ENCODE peak calls at places on chromosomes 12 and 14, in ten cellular contexts. One of them, this sample, is unnamed.

GRCh38 chr14:47675489-47676300 is at the start of gene MDGA2:
- DNase-seq in esophagus squamous epithelium: no peak
- DNase-seq in NB4: no peak
- DNase-seq in RWPE2: no peak
- DNase-seq in neural progenitor cell: peak; percentile 85
- DNase-seq in GM12865: no peak
- DNase-seq in GM23338: peak; percentile 86
- DNase-seq in hepatocyte: peak; percentile 51
- DNase-seq in cardiac muscle cell: peak; percentile 71
- DNase-seq in lung: no peak
- DNase-seq in this sample: no peak

GRCh38 chr12:47378222-47378582 is 298.4 kb upstream of the AMIGO2 start:
- DNase-seq in cardiac muscle cell: no peak
- DNase-seq in lung: no peak
- DNase-seq in NB4: no peak
- DNase-seq in GM23338: no peak
- DNase-seq in hepatocyte: no peak
- DNase-seq in RWPE2: no peak
- DNase-seq in GM12865: no peak
- DNase-seq in esophagus squamous epithelium: no peak
- DNase-seq in neural progenitor cell: no peak
- DNase-seq in this sample: no peak

GRCh38 chr14:103273847-103274615 is 60.0 kb upstream of the EIF5 start:
- DNase-seq in NB4: no peak
- DNase-seq in hepatocyte: no peak
- DNase-seq in RWPE2: no peak
- DNase-seq in neural progenitor cell: no peak
- DNase-seq in cardiac muscle cell: no peak
- DNase-seq in esophagus squamous epithelium: no peak
- DNase-seq in GM12865: no peak
- DNase-seq in lung: no peak
- DNase-seq in GM23338: peak; percentile 39
- DNase-seq in this sample: no peak

GRCh38 chr12:98945864-98946263 is 300.8 kb downstream of the APAF1 start:
- DNase-seq in GM12865: no peak
- DNase-seq in NB4: no peak
- DNase-seq in cardiac muscle cell: no peak
- DNase-seq in hepatocyte: no peak
- DNase-seq in esophagus squamous epithelium: no peak
- DNase-seq in RWPE2: no peak
- DNase-seq in neural progenitor cell: no peak
- DNase-seq in lung: no peak
- DNase-seq in GM23338: no peak
- DNase-seq in this sample: no peak

GRCh38 chr12:19624401-19624930 is 185.2 kb downstream of the AEBP2 start:
- DNase-seq in neural progenitor cell: no peak
- DNase-seq in lung: no peak
- DNase-seq in RWPE2: no peak
- DNase-seq in GM23338: no peak
- DNase-seq in hepatocyte: peak; percentile 41
- DNase-seq in GM12865: no peak
- DNase-seq in cardiac muscle cell: no peak
- DNase-seq in esophagus squamous epithelium: no peak
- DNase-seq in NB4: no peak
- DNase-seq in this sample: no peak

GRCh38 chr12:4324366-4324765 is 3.4 kb downstream of the TIGAR start:
- DNase-seq in hepatocyte: no peak
- DNase-seq in esophagus squamous epithelium: no peak
- DNase-seq in neural progenitor cell: no peak
- DNase-seq in RWPE2: no peak
- DNase-seq in lung: no peak
- DNase-seq in GM12865: no peak
- DNase-seq in cardiac muscle cell: no peak
- DNase-seq in GM23338: no peak
- DNase-seq in NB4: no peak
- DNase-seq in this sample: no peak

GRCh38 chr14:67513631-67514108 is 19.4 kb upstream of the PLEKHH1 start:
- DNase-seq in cardiac muscle cell: no peak
- DNase-seq in NB4: no peak
- DNase-seq in GM23338: no peak
- DNase-seq in lung: no peak
- DNase-seq in RWPE2: no peak
- DNase-seq in neural progenitor cell: no peak
- DNase-seq in hepatocyte: peak; percentile 61
- DNase-seq in esophagus squamous epithelium: no peak
- DNase-seq in GM12865: no peak
- DNase-seq in this sample: no peak

GRCh38 chr14:71438684-71439083 is 493.5 kb upstream of the RGS6 start:
- DNase-seq in GM23338: no peak
- DNase-seq in neural progenitor cell: no peak
- DNase-seq in cardiac muscle cell: no peak
- DNase-seq in GM12865: no peak
- DNase-seq in esophagus squamous epithelium: no peak
- DNase-seq in lung: no peak
- DNase-seq in RWPE2: no peak
- DNase-seq in NB4: no peak
- DNase-seq in hepatocyte: no peak
- DNase-seq in this sample: no peak

GRCh38 chr14:37579250-37579649 is 15.8 kb downstream of the FOXA1 start:
- DNase-seq in lung: no peak
- DNase-seq in esophagus squamous epithelium: no peak
- DNase-seq in cardiac muscle cell: no peak
- DNase-seq in GM12865: no peak
- DNase-seq in GM23338: peak; percentile 45
- DNase-seq in hepatocyte: no peak
- DNase-seq in RWPE2: no peak
- DNase-seq in neural progenitor cell: peak; percentile 82
- DNase-seq in NB4: no peak
- DNase-seq in this sample: no peak

GRCh38 chr12:72574138-72574537 is 302.0 kb downstream of the TRHDE start:
- DNase-seq in lung: no peak
- DNase-seq in GM23338: no peak
- DNase-seq in RWPE2: no peak
- DNase-seq in hepatocyte: no peak
- DNase-seq in cardiac muscle cell: no peak
- DNase-seq in GM12865: no peak
- DNase-seq in neural progenitor cell: no peak
- DNase-seq in NB4: no peak
- DNase-seq in esophagus squamous epithelium: no peak
- DNase-seq in this sample: no peak

GRCh38 chr12:116529048-116529447 is 30.1 kb upstream of the MAP1LC3B2 start:
- DNase-seq in neural progenitor cell: no peak
- DNase-seq in GM23338: no peak
- DNase-seq in lung: no peak
- DNase-seq in esophagus squamous epithelium: no peak
- DNase-seq in RWPE2: no peak
- DNase-seq in NB4: no peak
- DNase-seq in cardiac muscle cell: no peak
- DNase-seq in GM12865: no peak
- DNase-seq in hepatocyte: peak; percentile 18
- DNase-seq in this sample: peak; percentile 82

DNA sequence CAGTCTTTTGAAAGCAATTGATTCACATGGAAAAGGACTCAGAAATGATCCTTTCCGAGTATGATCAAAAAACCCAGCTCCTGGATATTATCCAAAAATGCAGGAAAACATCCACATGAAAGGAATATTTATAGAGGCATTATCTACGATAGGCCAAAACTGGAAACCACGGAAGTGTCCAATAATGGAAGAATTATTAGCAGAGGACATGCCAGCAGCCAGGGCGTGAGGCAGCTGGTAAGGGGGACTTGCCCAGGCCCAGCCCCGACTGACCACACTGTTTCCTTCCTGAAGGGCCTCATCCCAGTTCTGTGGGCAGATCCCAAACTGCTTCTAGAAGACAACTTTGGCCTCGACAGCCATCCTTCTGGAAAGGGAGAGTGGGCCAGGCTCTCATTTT is 20.5 kb downstream of the ACTN1 start:
- DNase-seq in esophagus squamous epithelium: no peak
- DNase-seq in NB4: no peak
- DNase-seq in lung: no peak
- DNase-seq in GM23338: no peak
- DNase-seq in GM12865: no peak
- DNase-seq in hepatocyte: no peak
- DNase-seq in neural progenitor cell: no peak
- DNase-seq in cardiac muscle cell: no peak
- DNase-seq in RWPE2: no peak
- DNase-seq in this sample: no peak
- TF ChIP-seq CTCF in esophagus squamous epithelium: no peak
- TF ChIP-seq CTCF in NB4: no peak
- TF ChIP-seq CTCF in lung: no peak
- TF ChIP-seq CTCF in GM23338: no peak
- TF ChIP-seq CTCF in GM12865: no peak
- TF ChIP-seq CTCF in hepatocyte: no peak
- TF ChIP-seq CTCF in neural progenitor cell: no peak
- TF ChIP-seq CTCF in cardiac muscle cell: no peak
- TF ChIP-seq CTCF in RWPE2: no peak
- TF ChIP-seq CTCF in this sample: no peak

GRCh38 chr12:92908108-92908507 is 21.0 kb downstream of the EEA1 start:
- DNase-seq in GM12865: no peak
- DNase-seq in cardiac muscle cell: no peak
- DNase-seq in NB4: peak; percentile 73
- DNase-seq in GM23338: no peak
- DNase-seq in lung: no peak
- DNase-seq in hepatocyte: no peak
- DNase-seq in neural progenitor cell: no peak
- DNase-seq in RWPE2: no peak
- DNase-seq in esophagus squamous epithelium: no peak
- DNase-seq in this sample: no peak

GRCh38 chr12:92905811-92906554 is 23.1 kb downstream of the EEA1 start:
- DNase-seq in cardiac muscle cell: no peak
- DNase-seq in GM12865: no peak
- DNase-seq in RWPE2: no peak
- DNase-seq in lung: no peak
- DNase-seq in NB4: no peak
- DNase-seq in esophagus squamous epithelium: no peak
- DNase-seq in hepatocyte: no peak
- DNase-seq in neural progenitor cell: no peak
- DNase-seq in GM23338: no peak
- DNase-seq in this sample: no peak

GRCh38 chr12:92899388-92900001 is 29.6 kb downstream of the EEA1 start:
- DNase-seq in NB4: peak; percentile 43
- DNase-seq in GM23338: peak; percentile 34
- DNase-seq in neural progenitor cell: peak; percentile 34
- DNase-seq in lung: peak; percentile 69
- DNase-seq in hepatocyte: peak; percentile 71
- DNase-seq in esophagus squamous epithelium: no peak
- DNase-seq in cardiac muscle cell: no peak
- DNase-seq in RWPE2: peak; percentile 82
- DNase-seq in GM12865: no peak
- DNase-seq in this sample: peak; percentile 94

GRCh38 chr12:92905258-92905810 is 23.8 kb downstream of the EEA1 start:
- DNase-seq in GM12865: no peak
- DNase-seq in lung: no peak
- DNase-seq in esophagus squamous epithelium: no peak
- DNase-seq in neural progenitor cell: no peak
- DNase-seq in cardiac muscle cell: no peak
- DNase-seq in NB4: no peak
- DNase-seq in RWPE2: no peak
- DNase-seq in GM23338: no peak
- DNase-seq in hepatocyte: no peak
- DNase-seq in this sample: no peak
- H3K4me3 ChIP-seq in GM12865: no peak overlapping the region
- H3K4me3 ChIP-seq in lung: no peak overlapping the region
- H3K4me3 ChIP-seq in esophagus squamous epithelium: no peak overlapping the region
- H3K4me3 ChIP-seq in neural progenitor cell: no peak overlapping the region
- H3K4me3 ChIP-seq in cardiac muscle cell: no peak overlapping the region
- H3K4me3 ChIP-seq in NB4: no peak overlapping the region
- H3K4me3 ChIP-seq in RWPE2: no peak overlapping the region
- H3K4me3 ChIP-seq in GM23338: no peak overlapping the region
- H3K4me3 ChIP-seq in hepatocyte: no peak overlapping the region
- H3K4me3 ChIP-seq in this sample: no peak overlapping the region

GRCh38 chr12:121132601-121133481 is at the start of gene P2RX7:
- DNase-seq in hepatocyte: peak; percentile 48
- DNase-seq in GM12865: peak; percentile 73
- DNase-seq in GM23338: peak; percentile 79
- DNase-seq in esophagus squamous epithelium: no peak
- DNase-seq in cardiac muscle cell: peak; percentile 39
- DNase-seq in RWPE2: peak; percentile 88
- DNase-seq in lung: peak; percentile 67
- DNase-seq in neural progenitor cell: peak; percentile 48
- DNase-seq in NB4: peak; percentile 76
- DNase-seq in this sample: peak; percentile 3
- TF ChIP-seq CTCF in hepatocyte: no peak
- TF ChIP-seq CTCF in GM12865: no peak
- TF ChIP-seq CTCF in GM23338: no peak
- TF ChIP-seq CTCF in esophagus squamous epithelium: peak; percentile 8
- TF ChIP-seq CTCF in cardiac muscle cell: no peak
- TF ChIP-seq CTCF in RWPE2: peak; percentile 11
- TF ChIP-seq CTCF in lung: no peak
- TF ChIP-seq CTCF in neural progenitor cell: no peak
- TF ChIP-seq CTCF in NB4: no peak
- TF ChIP-seq CTCF in this sample: peak; percentile 18

GRCh38 chr14:54440454-54440853 is 720 bp downstream of the CNIH1 start:
- DNase-seq in cardiac muscle cell: no peak
- DNase-seq in neural progenitor cell: no peak
- DNase-seq in esophagus squamous epithelium: no peak
- DNase-seq in lung: no peak
- DNase-seq in RWPE2: no peak
- DNase-seq in NB4: no peak
- DNase-seq in GM12865: peak; percentile 9
- DNase-seq in GM23338: no peak
- DNase-seq in hepatocyte: peak; percentile 8
- DNase-seq in this sample: no peak

GRCh38 chr14:54438703-54439102 is 2.5 kb downstream of the CNIH1 start:
- DNase-seq in esophagus squamous epithelium: no peak
- DNase-seq in hepatocyte: no peak
- DNase-seq in GM12865: no peak
- DNase-seq in cardiac muscle cell: no peak
- DNase-seq in GM23338: peak; percentile 62
- DNase-seq in lung: no peak
- DNase-seq in RWPE2: no peak
- DNase-seq in NB4: no peak
- DNase-seq in neural progenitor cell: no peak
- DNase-seq in this sample: no peak

GRCh38 chr14:54444003-54444402 is 2.8 kb upstream of the CNIH1 start:
- DNase-seq in RWPE2: no peak
- DNase-seq in esophagus squamous epithelium: no peak
- DNase-seq in lung: no peak
- DNase-seq in cardiac muscle cell: no peak
- DNase-seq in NB4: no peak
- DNase-seq in hepatocyte: no peak
- DNase-seq in GM12865: no peak
- DNase-seq in neural progenitor cell: no peak
- DNase-seq in GM23338: no peak
- DNase-seq in this sample: peak; percentile 75

GRCh38 chr14:54440870-54441868 is at the start of gene CNIH1:
- DNase-seq in lung: peak; percentile 90
- DNase-seq in RWPE2: peak; percentile 93
- DNase-seq in cardiac muscle cell: peak; percentile 96
- DNase-seq in NB4: peak; percentile 92
- DNase-seq in GM12865: peak; percentile 96
- DNase-seq in neural progenitor cell: peak; percentile 97
- DNase-seq in esophagus squamous epithelium: peak; percentile 42
- DNase-seq in GM23338: peak; percentile 95
- DNase-seq in hepatocyte: peak; percentile 97
- DNase-seq in this sample: peak; percentile 70

DNA sequence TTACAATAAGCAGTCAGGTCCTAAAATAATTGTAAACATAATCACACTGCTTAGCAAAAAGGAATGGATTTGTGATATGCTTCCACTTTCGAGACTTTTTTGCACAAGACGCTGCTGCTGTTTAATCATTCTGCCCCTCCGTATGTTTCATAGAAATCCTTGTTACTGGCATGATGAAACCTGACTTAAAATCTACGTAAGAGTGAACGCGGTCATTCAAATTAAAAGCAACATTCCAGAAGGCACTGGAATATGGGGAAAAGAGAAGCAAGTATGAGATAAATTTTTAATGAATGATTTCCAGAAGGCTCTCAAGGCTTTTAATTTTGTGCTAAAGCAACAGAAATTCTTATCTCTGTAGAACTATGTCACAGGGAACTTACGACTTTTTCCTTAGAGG is 1.1 kb downstream of the CNIH1 start:
- DNase-seq in hepatocyte: no peak
- DNase-seq in cardiac muscle cell: no peak
- DNase-seq in GM12865: no peak
- DNase-seq in neural progenitor cell: no peak
- DNase-seq in RWPE2: no peak
- DNase-seq in lung: no peak
- DNase-seq in NB4: no peak
- DNase-seq in esophagus squamous epithelium: no peak
- DNase-seq in GM23338: no peak
- DNase-seq in this sample: no peak
- H3K4me3 ChIP-seq in hepatocyte: peak overlapping the region; percentile 89
- H3K4me3 ChIP-seq in cardiac muscle cell: peak overlapping the region; percentile 69
- H3K4me3 ChIP-seq in GM12865: peak overlapping the region; percentile 65
- H3K4me3 ChIP-seq in neural progenitor cell: peak overlapping the region; percentile 91
- H3K4me3 ChIP-seq in RWPE2: peak overlapping the region; percentile 80
- H3K4me3 ChIP-seq in lung: no peak overlapping the region
- H3K4me3 ChIP-seq in NB4: peak overlapping the region; percentile 99
- H3K4me3 ChIP-seq in esophagus squamous epithelium: peak overlapping the region; percentile 77
- H3K4me3 ChIP-seq in GM23338: peak overlapping the region; percentile 92
- H3K4me3 ChIP-seq in this sample: peak overlapping the region; percentile 76